ENCODE peak calls at places on chromosomes 2 and 18, in seven cellular contexts. One of them, this sample, is unnamed.

GRCh38 chr2:109558076-109558882 is 55.5 kb downstream of the SEPTIN10 start:
- DNase-seq in adrenal gland: no peak
- DNase-seq in T1000: no peak
- DNase-seq in mesothelial cell of epicardium: no peak
- DNase-seq in SK-N-DZ: no peak
- DNase-seq in type B pancreatic cell: no peak
- DNase-seq in sigmoid colon: no peak
- DNase-seq in this sample: no peak

GRCh38 chr2:2098458-2099167 is 232.5 kb downstream of the MYT1L start:
- DNase-seq in adrenal gland: no peak
- DNase-seq in T1000: no peak
- DNase-seq in mesothelial cell of epicardium: no peak
- DNase-seq in SK-N-DZ: no peak
- DNase-seq in type B pancreatic cell: no peak
- DNase-seq in sigmoid colon: no peak
- DNase-seq in this sample: no peak

GRCh38 chr2:239601880-239602279 is 201.1 kb upstream of the HDAC4 start:
- DNase-seq in adrenal gland: no peak
- DNase-seq in T1000: no peak
- DNase-seq in mesothelial cell of epicardium: no peak
- DNase-seq in SK-N-DZ: no peak
- DNase-seq in type B pancreatic cell: peak
- DNase-seq in sigmoid colon: no peak
- DNase-seq in this sample: no peak

GRCh38 chr18:46622999-46623398 is 34.0 kb downstream of the LOXHD1 start:
- DNase-seq in adrenal gland: no peak
- DNase-seq in T1000: no peak
- DNase-seq in mesothelial cell of epicardium: no peak
- DNase-seq in SK-N-DZ: no peak
- DNase-seq in type B pancreatic cell: no peak
- DNase-seq in sigmoid colon: no peak
- DNase-seq in this sample: no peak

GRCh38 chr2:126662623-126663022 is 6.7 kb downstream of the GYPC start:
- DNase-seq in adrenal gland: no peak
- DNase-seq in T1000: no peak
- DNase-seq in mesothelial cell of epicardium: no peak
- DNase-seq in SK-N-DZ: no peak
- DNase-seq in type B pancreatic cell: no peak
- DNase-seq in sigmoid colon: no peak
- DNase-seq in this sample: no peak

GRCh38 chr2:117639401-117639800 is 175.1 kb upstream of the DDX18 start:
- DNase-seq in adrenal gland: no peak
- DNase-seq in T1000: no peak
- DNase-seq in mesothelial cell of epicardium: no peak
- DNase-seq in SK-N-DZ: no peak
- DNase-seq in type B pancreatic cell: no peak
- DNase-seq in sigmoid colon: no peak
- DNase-seq in this sample: no peak

GRCh38 chr2:158718851-158719250 is 76.3 kb upstream of the DAPL1 start:
- DNase-seq in adrenal gland: no peak
- DNase-seq in T1000: peak
- DNase-seq in mesothelial cell of epicardium: no peak
- DNase-seq in SK-N-DZ: no peak
- DNase-seq in type B pancreatic cell: no peak
- DNase-seq in sigmoid colon: no peak
- DNase-seq in this sample: no peak

GRCh38 chr2:150141241-150142001 is 346.0 kb downstream of the RND3 start:
- DNase-seq in adrenal gland: no peak
- DNase-seq in T1000: no peak
- DNase-seq in mesothelial cell of epicardium: no peak
- DNase-seq in SK-N-DZ: no peak
- DNase-seq in type B pancreatic cell: no peak
- DNase-seq in sigmoid colon: no peak
- DNase-seq in this sample: no peak

GRCh38 chr2:71944183-71944550 is 203.5 kb downstream of the CYP26B1 start:
- DNase-seq in adrenal gland: no peak
- DNase-seq in T1000: no peak
- DNase-seq in mesothelial cell of epicardium: no peak
- DNase-seq in SK-N-DZ: no peak
- DNase-seq in type B pancreatic cell: peak
- DNase-seq in sigmoid colon: no peak
- DNase-seq in this sample: no peak

GRCh38 chr2:38301340-38301968 is 75.6 kb downstream of the ATL2 start:
- DNase-seq in adrenal gland: no peak
- DNase-seq in T1000: no peak
- DNase-seq in mesothelial cell of epicardium: no peak
- DNase-seq in SK-N-DZ: no peak
- DNase-seq in type B pancreatic cell: no peak
- DNase-seq in sigmoid colon: no peak
- DNase-seq in this sample: no peak

GRCh38 chr2:191171708-191172355 is 21.0 kb upstream of the STAT4 start:
- DNase-seq in adrenal gland: no peak
- DNase-seq in T1000: peak
- DNase-seq in mesothelial cell of epicardium: no peak
- DNase-seq in SK-N-DZ: no peak
- DNase-seq in type B pancreatic cell: no peak
- DNase-seq in sigmoid colon: no peak
- DNase-seq in this sample: no peak

GRCh38 chr2:238466242-238466598 is 39.5 kb downstream of the ASB1 start:
- DNase-seq in adrenal gland: no peak
- DNase-seq in T1000: no peak
- DNase-seq in mesothelial cell of epicardium: no peak
- DNase-seq in SK-N-DZ: no peak
- DNase-seq in type B pancreatic cell: no peak
- DNase-seq in sigmoid colon: no peak
- DNase-seq in this sample: no peak

GRCh38 chr18:8423051-8423558 is 186.1 kb upstream of the RAB12 start:
- DNase-seq in adrenal gland: no peak
- DNase-seq in T1000: no peak
- DNase-seq in mesothelial cell of epicardium: no peak
- DNase-seq in SK-N-DZ: no peak
- DNase-seq in type B pancreatic cell: no peak
- DNase-seq in sigmoid colon: no peak
- DNase-seq in this sample: no peak